ENCODE peak calls at places on chromosomes 16 and 17, in five cellular contexts. J is fibroblast of pulmonary artery, Q is tibial nerve, T is mammary epithelial cell, L is adrenal gland. G is an unnamed sample.

GRCh38 chr16:27463741-27464662 is 62.0 kb downstream of the IL21R start:
- DNase-seq in Q (no peak), L (no peak), T (no peak), J (no peak), G (no peak)

GRCh38 chr17:37512442-37513070 is 22.9 kb downstream of the DUSP14 start:
- DNase-seq in T (no peak), Q (no peak), J (no peak), L (no peak), G (no peak)

GRCh38 chr16:58421529-58421928 is 29.3 kb downstream of the GINS3 start:
- DNase-seq in T (peak), L (no peak), Q (no peak), J (peak), G (no peak)

GRCh38 chr17:68821860-68822693 is 133.1 kb downstream of the ABCA8 start:
- DNase-seq in J (peak), T (peak), L (peak), Q (no peak), G (peak)

GRCh38 chr17:17413215-17413792 is 63.5 kb upstream of the MED9 start:
- DNase-seq in Q (no peak), J (peak), T (peak), L (no peak), G (no peak)

GRCh38 chr16:87201052-87201451 is 116.1 kb downstream of the C16orf95 start:
- DNase-seq in J (peak), Q (peak), T (peak), L (peak), G (peak)

GRCh38 chr17:10123093-10123492 is 75.3 kb downstream of the GAS7 start:
- DNase-seq in J (no peak), L (no peak), T (no peak), Q (no peak), G (no peak)

GRCh38 chr17:38572665-38573365 is 32.9 kb downstream of the SRCIN1 start:
- DNase-seq in L (no peak), J (no peak), T (no peak), Q (no peak), G (no peak)

GRCh38 chr16:6753553-6753952 is 579.1 kb upstream of the RBFOX1 start:
- DNase-seq in L (no peak), T (no peak), J (no peak), Q (no peak), G (no peak)

GRCh38 chr16:56671706-56672105 is 2.1 kb downstream of the MT1H start:
- DNase-seq in L (no peak), T (no peak), J (no peak), Q (no peak), G (peak)

GRCh38 chr17:50212121-50212843 is 10.9 kb upstream of the COL1A1 start:
- DNase-seq in Q (peak), T (no peak), L (no peak), J (peak), G (no peak)

GRCh38 chr16:76926595-76926994 is 264.4 kb upstream of the MON1B start:
- DNase-seq in T (no peak), L (no peak), J (no peak), Q (no peak), G (no peak)

GRCh38 chr17:56096026-56096807 is 57.1 kb upstream of the ANKFN1 start:
- DNase-seq in Q (no peak), L (no peak), J (no peak), T (no peak), G (peak)

GRCh38 chr17:71987634-71988033 is 133.2 kb upstream of the SOX9 start:
- DNase-seq in T (peak), L (no peak), Q (no peak), J (no peak), G (no peak)

GRCh38 chr17:4483012-4483840 is 15.5 kb upstream of the SPNS2 start:
- DNase-seq in Q (no peak), T (peak), J (no peak), L (no peak), G (no peak)

GRCh38 chr16:19980866-19981265 is 92.8 kb downstream of the GPR139 start:
- DNase-seq in J (peak), Q (no peak), L (no peak), T (peak), G (no peak)

GRCh38 chr17:79975498-79976134 is 60.1 kb downstream of the TBC1D16 start:
- DNase-seq in Q (no peak), T (no peak), L (peak), J (no peak), G (no peak)

GRCh38 chr17:45186955-45187354 is 25.3 kb downstream of the HEXIM2 start:
- DNase-seq in J (no peak), T (no peak), L (no peak), Q (no peak), G (no peak)

GRCh38 chr16:23699100-23699499 is 13.9 kb downstream of the ERN2 start:
- DNase-seq in T (no peak), Q (no peak), J (no peak), L (no peak), G (no peak)

GRCh38 chr17:78879679-78880186 is 23.3 kb downstream of the CEP295NL start:
- DNase-seq in Q (peak), T (peak), L (peak), J (peak), G (peak)

GRCh38 chr17:79141578-79142338 is 67.1 kb downstream of the ENGASE start:
- DNase-seq in T (no peak), Q (no peak), J (no peak), L (no peak), G (no peak)

GRCh38 chr17:1644493-1645206 is 882 bp downstream of the SCARF1 start:
- DNase-seq in L (no peak), J (peak), Q (no peak), T (peak), G (no peak)

GRCh38 chr17:32628645-32629044 is 141.9 kb downstream of the CDK5R1 start:
- DNase-seq in T (no peak), L (no peak), Q (no peak), J (no peak), G (no peak)

GRCh38 chr16:66399930-66400329 is 27.2 kb upstream of the BEAN1 start:
- DNase-seq in L (no peak), Q (no peak), T (no peak), J (peak), G (no peak)

GRCh38 chr16:29028457-29029167 is 43.8 kb downstream of the LAT start:
- DNase-seq in L (no peak), Q (no peak), T (no peak), J (no peak), G (no peak)

GRCh38 chr17:79949646-79950292 is 85.9 kb downstream of the TBC1D16 start:
- DNase-seq in T (no peak), L (no peak), Q (no peak), J (no peak), G (no peak)

GRCh38 chr16:20383106-20384029 is 21.2 kb downstream of the PDILT start:
- DNase-seq in T (peak), L (peak), Q (no peak), J (peak), G (peak)

GRCh38 chr16:64240586-64240985 is 881.3 kb downstream of the CDH11 start:
- DNase-seq in Q (no peak), J (peak), L (no peak), T (no peak), G (no peak)

GRCh38 chr16:88306860-88307545 is 75.8 kb upstream of the ZNF469 start:
- DNase-seq in L (peak), J (peak), Q (no peak), T (peak), G (peak)

GRCh38 chr16:69179255-69180010 is 7.5 kb upstream of the SNTB2 start:
- DNase-seq in T (peak), L (peak), Q (peak), J (peak), G (peak)

GRCh38 chr17:82435601-82436583 is 14.7 kb downstream of the CYBC1 start:
- DNase-seq in Q (no peak), L (no peak), T (no peak), J (no peak), G (no peak)

GRCh38 chr17:69142473-69142802 is 743 bp upstream of the ABCA6 start:
- DNase-seq in Q (no peak), T (peak), L (no peak), J (peak), G (peak)

GRCh38 chr17:56112086-56112485 is 41.2 kb upstream of the ANKFN1 start:
- DNase-seq in Q (no peak), J (peak), T (no peak), L (no peak), G (peak)

DNA sequence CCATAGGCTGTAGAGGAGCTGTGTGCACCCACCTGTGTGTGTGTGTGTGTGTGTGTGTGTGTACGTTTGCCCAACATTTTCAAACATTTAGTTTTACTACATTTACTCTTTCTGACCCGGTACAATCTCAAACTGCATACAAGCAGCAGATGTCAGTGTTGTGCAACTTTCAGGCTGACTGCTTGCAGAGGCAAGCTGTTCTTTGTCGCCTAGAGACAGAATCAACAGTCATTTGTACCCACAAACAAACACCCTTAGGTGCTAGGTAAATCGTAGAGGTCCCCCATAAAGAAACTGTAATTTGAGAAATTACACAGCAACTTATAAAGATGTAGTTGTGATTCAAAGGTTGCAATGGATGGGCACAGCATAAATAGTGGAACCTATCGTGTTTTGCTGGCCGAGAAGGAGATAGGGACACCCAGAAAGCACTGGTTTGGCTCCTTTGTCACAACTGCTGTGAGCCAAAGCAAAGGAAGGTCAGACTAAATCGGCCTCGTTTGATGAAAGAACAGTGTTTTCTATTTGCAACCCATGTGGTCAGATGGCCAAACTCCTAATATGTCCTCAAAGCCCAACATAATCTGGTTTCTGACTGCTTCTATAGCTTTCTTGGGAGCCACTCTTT is 478.4 kb downstream of the TOX3 start:
- DNase-seq in T (peak), J (peak), L (no peak), Q (no peak), G (no peak)
- TF ChIP-seq CTCF in T (peak), J (no peak), L (no peak), Q (peak), G (no peak)

DNA sequence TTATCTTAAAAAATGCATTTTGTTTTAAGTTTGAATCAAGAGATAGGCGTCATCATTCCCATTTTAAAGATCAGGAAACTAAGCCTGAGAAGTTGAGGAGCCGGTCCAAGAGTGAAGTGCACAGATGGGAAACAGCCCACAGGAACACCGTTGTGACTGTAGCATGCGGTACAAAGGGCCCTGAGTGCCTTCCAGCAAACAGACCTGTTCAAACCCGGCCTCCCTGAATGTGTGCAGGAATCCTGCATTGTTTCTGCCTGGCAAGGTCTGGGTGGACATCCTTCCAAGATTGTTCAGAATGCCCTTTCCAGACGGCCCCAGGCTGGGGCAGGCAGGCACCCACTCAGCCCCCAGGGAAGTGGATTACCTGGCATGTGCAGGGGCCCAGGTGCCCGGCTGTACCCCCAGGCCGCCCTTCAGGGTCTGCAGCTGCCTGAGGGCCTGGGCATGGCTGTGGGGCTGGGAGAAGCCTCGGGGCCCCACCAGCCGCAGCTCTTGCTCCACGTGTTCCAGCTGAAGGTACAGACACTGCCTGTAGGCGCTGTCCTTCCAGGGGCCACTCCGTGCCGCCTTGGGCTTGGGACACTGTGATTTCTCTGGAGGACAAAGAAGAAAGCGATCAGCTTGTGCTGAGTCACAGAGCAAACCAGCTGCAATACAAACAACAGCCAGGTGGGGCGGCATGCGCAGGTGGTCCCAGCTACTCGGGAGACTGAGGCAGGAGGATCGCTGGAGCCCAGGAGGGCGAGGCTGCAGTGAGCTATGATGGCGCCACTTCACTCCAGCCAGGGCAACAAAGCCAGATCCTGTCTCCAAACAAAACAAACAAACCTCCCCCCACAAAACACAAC is 45.0 kb upstream of the GCSH start:
- DNase-seq in L (no peak), Q (no peak), T (no peak), J (no peak), G (no peak)
- TF ChIP-seq CTCF in L (no peak), Q (no peak), T (no peak), J (no peak), G (no peak)

GRCh38 chr16:79047337-79047736 is 553.2 kb downstream of the MAF start:
- DNase-seq in T (no peak), Q (no peak), L (no peak), J (no peak), G (no peak)
- TF ChIP-seq CTCF in T (peak), Q (no peak), L (peak), J (no peak), G (no peak)

GRCh38 chr16:80738521-80738920 is 65.9 kb downstream of the CDYL2 start:
- DNase-seq in J (no peak), L (no peak), T (no peak), Q (no peak), G (no peak)

GRCh38 chr16:80735846-80736245 is 68.6 kb downstream of the CDYL2 start:
- DNase-seq in T (no peak), Q (no peak), J (no peak), L (no peak), G (no peak)

GRCh38 chr16:80731915-80732314 is 72.5 kb downstream of the CDYL2 start:
- DNase-seq in J (no peak), L (no peak), T (no peak), Q (no peak), G (no peak)

GRCh38 chr16:80733366-80733901 is 71.0 kb downstream of the CDYL2 start:
- DNase-seq in Q (no peak), J (no peak), L (no peak), T (no peak), G (no peak)
- TF ChIP-seq CTCF in Q (no peak), J (no peak), L (no peak), T (no peak), G (no peak)

DNA sequence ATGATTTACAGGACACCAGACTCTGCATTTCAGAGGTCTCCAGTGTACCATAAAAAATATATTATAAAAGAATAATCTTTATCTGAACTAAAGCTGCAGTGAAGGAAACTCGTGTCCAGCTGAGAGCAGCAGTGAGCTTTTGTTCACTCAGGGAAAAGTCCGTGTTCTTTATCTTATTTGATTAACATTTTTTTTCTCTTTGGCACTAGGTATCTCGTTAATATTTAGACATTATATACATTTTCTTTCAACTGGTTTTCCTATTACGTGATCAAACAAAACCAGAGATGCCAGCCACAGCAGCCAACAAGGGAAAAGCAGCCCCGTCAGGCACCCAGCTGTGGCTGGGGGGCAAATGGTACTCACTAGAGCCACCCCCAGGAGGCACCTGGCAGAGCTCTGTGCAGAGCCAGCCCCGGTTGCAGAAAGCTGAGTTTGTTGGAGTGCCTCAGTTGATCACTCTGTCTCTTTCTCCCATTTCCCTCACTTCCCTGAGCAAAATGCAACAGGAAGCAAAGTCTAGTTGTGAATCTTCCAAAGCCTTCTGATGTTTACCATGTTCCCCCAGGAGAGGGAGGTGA is 1.1 kb upstream of the HS3ST4 start:
- DNase-seq in T (no peak), Q (no peak), L (no peak), J (no peak), G (no peak)
- TF ChIP-seq CTCF in T (no peak), Q (no peak), L (no peak), J (no peak), G (no peak)

DNA sequence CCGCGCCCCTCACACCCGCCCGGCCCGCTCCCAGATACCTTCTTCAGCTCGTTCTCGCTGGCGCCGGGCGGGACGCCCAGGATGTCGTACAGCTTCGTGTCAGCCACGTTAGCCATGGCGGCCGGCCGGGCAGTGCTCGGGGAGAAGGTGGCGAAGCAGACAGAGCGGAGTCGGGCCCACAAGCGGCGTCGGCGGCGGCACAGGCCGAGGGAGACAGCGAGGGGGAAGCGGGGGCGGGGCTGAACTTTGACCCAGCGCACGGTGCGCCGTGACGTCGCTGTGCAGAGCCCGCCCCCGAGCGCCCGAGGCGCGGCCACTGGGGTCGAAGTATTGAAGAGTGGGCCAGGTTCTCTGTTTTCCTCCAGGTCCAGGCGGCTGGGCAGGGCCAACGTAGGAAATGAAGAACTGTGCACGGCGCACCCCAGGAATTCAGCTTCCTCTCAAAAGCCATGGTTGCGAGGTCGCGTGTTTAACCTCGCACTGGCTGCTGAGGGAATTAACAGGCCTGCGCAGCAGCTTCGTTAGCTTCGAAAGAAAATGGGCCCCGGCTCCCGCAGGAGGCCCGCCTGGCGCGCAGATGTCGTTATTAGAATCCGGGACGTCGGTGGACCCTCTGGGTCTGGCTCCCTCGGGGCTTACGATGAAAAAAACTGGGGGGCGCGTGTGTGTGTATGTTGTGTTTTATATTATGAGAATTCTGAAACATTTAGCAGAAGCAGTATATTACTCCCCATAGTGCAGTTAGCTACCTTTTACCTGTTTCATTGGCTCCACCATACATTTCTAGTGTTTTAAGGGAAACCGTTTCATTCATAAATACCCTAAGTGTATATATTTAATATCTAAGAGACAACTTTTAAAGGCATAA is at the start of gene DNAJA2:
- DNase-seq in Q (peak), L (peak), T (peak), J (peak), G (peak)
- TF ChIP-seq CTCF in Q (peak), L (no peak), T (no peak), J (no peak), G (no peak)

DNA sequence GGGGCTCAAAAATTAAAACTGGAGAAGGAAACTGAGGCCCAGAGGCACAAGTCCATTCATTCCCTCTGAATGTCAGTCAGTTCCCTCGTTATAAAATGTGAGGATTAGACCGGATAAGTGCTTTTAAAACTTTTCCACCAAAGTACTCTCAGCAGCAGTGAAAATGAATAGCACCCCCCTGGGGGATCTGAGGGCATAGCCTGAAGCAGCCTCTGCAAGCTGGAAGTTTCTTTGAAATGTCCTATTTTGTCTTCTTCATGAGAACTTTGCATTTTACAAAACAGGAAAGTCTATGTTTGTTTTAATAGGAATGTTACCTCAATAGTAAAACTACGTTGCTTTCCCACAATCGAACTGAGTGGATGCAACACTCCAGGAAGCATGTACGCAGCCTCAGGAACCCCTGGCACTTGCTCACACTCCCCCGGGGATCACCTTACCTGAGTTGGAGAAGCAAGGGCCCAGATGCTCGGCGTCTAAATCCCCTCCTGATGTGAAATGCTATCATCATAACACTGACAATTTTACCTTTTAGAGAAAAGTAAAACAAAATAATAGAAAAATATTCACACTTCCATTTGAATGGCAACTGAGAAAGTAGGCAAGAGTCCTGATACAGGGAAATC is 272.9 kb downstream of the CEP112 start:
- DNase-seq in T (no peak), L (no peak), J (peak), Q (no peak), G (no peak)
- TF ChIP-seq CTCF in T (no peak), L (peak), J (peak), Q (no peak), G (peak)

G was measured in AG09319.